ENCODE peak calls at places on chromosomes 6 and 20, in seven cellular contexts. I, Q, Y, U, M, A and T are unnamed samples.

GRCh38 chr20:57259179-57260021 is 7.0 kb downstream of the BMP7 start:
- DNase-seq in I (no peak), Q (no peak), Y (no peak), U (no peak), M (no peak), A (no peak), T (no peak)

GRCh38 chr6:10759884-10760329 is 12.3 kb downstream of the TMEM14B start:
- DNase-seq in I (peak; percentile 71), Q (no peak), Y (no peak), U (no peak), M (peak; percentile 61), A (no peak), T (no peak)

GRCh38 chr6:73308712-73309533 is 45.2 kb downstream of the DPPA5 start:
- DNase-seq in I (peak; percentile 35), Q (no peak), Y (no peak), U (no peak), M (peak; percentile 51), A (no peak), T (no peak)

GRCh38 chr6:93423542-93423941 is 4.2 kb upstream of the EPHA7 start:
- DNase-seq in I (peak; percentile 62), Q (no peak), Y (no peak), U (no peak), M (peak; percentile 70), A (no peak), T (peak; percentile 35)

GRCh38 chr6:6793388-6794250 is 205.1 kb downstream of the LY86 start:
- DNase-seq in I (no peak), Q (no peak), Y (no peak), U (no peak), M (peak; percentile 52), A (no peak), T (peak; percentile 30)

GRCh38 chr6:2213082-2213481 is 32.3 kb downstream of the GMDS start:
- DNase-seq in I (no peak), Q (no peak), Y (no peak), U (no peak), M (no peak), A (no peak), T (no peak)

GRCh38 chr6:34028691-34029360 is 117.1 kb downstream of the GRM4 start:
- DNase-seq in I (no peak), Q (no peak), Y (peak; percentile 37), U (no peak), M (no peak), A (no peak), T (no peak)

GRCh38 chr6:78863576-78863975 is 3.8 kb upstream of the IRAK1BP1 start:
- DNase-seq in I (no peak), Q (no peak), Y (no peak), U (no peak), M (no peak), A (no peak), T (no peak)

GRCh38 chr20:50584687-50585086 is 74.5 kb downstream of the PTPN1 start:
- DNase-seq in I (no peak), Q (no peak), Y (peak; percentile 1), U (no peak), M (no peak), A (no peak), T (no peak)

GRCh38 chr20:60068509-60068908 is 110.3 kb downstream of the CDH26 start:
- DNase-seq in I (no peak), Q (no peak), Y (no peak), U (no peak), M (no peak), A (no peak), T (no peak)

GRCh38 chr6:24321538-24322162 is 36.2 kb downstream of the DCDC2 start:
- DNase-seq in I (no peak), Q (no peak), Y (no peak), U (no peak), M (peak; percentile 6), A (no peak), T (no peak)

GRCh38 chr6:21198032-21198640 is 395.4 kb upstream of the SOX4 start:
- DNase-seq in I (no peak), Q (no peak), Y (no peak), U (no peak), M (no peak), A (no peak), T (no peak)

GRCh38 chr6:167757291-167757690 is 69.4 kb upstream of the AFDN start:
- DNase-seq in I (no peak), Q (no peak), Y (no peak), U (no peak), M (no peak), A (no peak), T (no peak)

GRCh38 chr20:43863821-43864544 is 50.7 kb upstream of the TOX2 start:
- DNase-seq in I (no peak), Q (no peak), Y (no peak), U (no peak), M (peak; percentile 43), A (no peak), T (no peak)

GRCh38 chr6:155115893-155116570 is 120.9 kb downstream of the TIAM2 start:
- DNase-seq in I (no peak), Q (no peak), Y (no peak), U (no peak), M (no peak), A (no peak), T (no peak)

GRCh38 chr6:155120034-155120433 is 124.9 kb downstream of the TIAM2 start:
- DNase-seq in I (no peak), Q (no peak), Y (no peak), U (no peak), M (no peak), A (no peak), T (no peak)

GRCh38 chr6:155116571-155116910 is 121.4 kb downstream of the TIAM2 start:
- DNase-seq in I (no peak), Q (no peak), Y (no peak), U (no peak), M (no peak), A (no peak), T (no peak)

GRCh38 chr6:155121699-155122098 is 126.6 kb downstream of the TIAM2 start:
- DNase-seq in I (no peak), Q (no peak), Y (no peak), U (no peak), M (no peak), A (no peak), T (no peak)

GRCh38 chr6:155117266-155117665 is 122.2 kb downstream of the TIAM2 start:
- DNase-seq in I (no peak), Q (no peak), Y (no peak), U (no peak), M (peak; percentile 63), A (no peak), T (no peak)
- H3K4me3 ChIP-seq in I (no peak overlapping the region), Q (no peak overlapping the region), Y (no peak overlapping the region), U (no peak overlapping the region), M (no peak overlapping the region), A (no peak overlapping the region), T (no peak overlapping the region)

GRCh38 chr20:53598140-53599038 is 4.8 kb upstream of the ZNF217 start:
- DNase-seq in I (no peak), Q (no peak), Y (no peak), U (peak; percentile 10), M (no peak), A (no peak), T (no peak)
- H3K4me3 ChIP-seq in I (no peak overlapping the region), Q (no peak overlapping the region), Y (no peak overlapping the region), U (no peak overlapping the region), M (no peak overlapping the region), A (no peak overlapping the region), T (no peak overlapping the region)

GRCh38 chr6:13767121-13767794 is 47.1 kb downstream of the MCUR1 start:
- DNase-seq in I (no peak), Q (no peak), Y (peak; percentile 71), U (peak; percentile 66), M (peak; percentile 54), A (no peak), T (no peak)
- H3K4me3 ChIP-seq in I (no peak overlapping the region), Q (no peak overlapping the region), Y (peak overlapping the region; percentile 70), U (peak overlapping the region; percentile 33), M (no peak overlapping the region), A (no peak overlapping the region), T (peak overlapping the region; percentile 9)

DNA sequence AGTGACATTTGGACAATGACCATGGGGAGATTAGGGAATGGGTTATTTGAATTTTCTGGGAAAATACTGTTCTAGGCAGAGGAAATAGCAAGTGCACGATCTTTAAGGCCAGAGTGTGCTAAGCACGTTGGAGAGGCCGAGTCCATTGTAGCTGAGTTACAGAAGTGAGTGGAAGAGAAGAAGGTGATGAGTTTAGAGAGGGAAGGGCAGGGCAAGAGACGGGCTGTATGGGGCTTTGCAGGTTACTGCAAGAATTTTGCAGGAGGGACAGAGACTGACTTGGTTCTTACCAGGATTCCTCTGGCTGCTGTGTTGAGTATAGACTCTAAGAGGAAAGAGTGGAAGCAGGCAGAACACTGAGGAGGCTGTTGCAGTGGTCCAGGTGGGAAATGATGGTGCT is 1.1 kb upstream of the NCOA3 start:
- DNase-seq in I (no peak), Q (no peak), Y (no peak), U (no peak), M (peak; percentile 4), A (no peak), T (no peak)
- H3K4me3 ChIP-seq in I (peak overlapping the region; percentile 67), Q (no peak overlapping the region), Y (no peak overlapping the region), U (no peak overlapping the region), M (no peak overlapping the region), A (peak overlapping the region; percentile 97), T (no peak overlapping the region)

GRCh38 chr20:63214514-63214913 is 1.4 kb downstream of the YTHDF1 start:
- DNase-seq in I (no peak), Q (no peak), Y (no peak), U (no peak), M (no peak), A (no peak), T (no peak)
- H3K4me3 ChIP-seq in I (peak overlapping the region; percentile 95), Q (no peak overlapping the region), Y (no peak overlapping the region), U (peak overlapping the region; percentile 98), M (no peak overlapping the region), A (peak overlapping the region; percentile 84), T (peak overlapping the region; percentile 84)

DNA sequence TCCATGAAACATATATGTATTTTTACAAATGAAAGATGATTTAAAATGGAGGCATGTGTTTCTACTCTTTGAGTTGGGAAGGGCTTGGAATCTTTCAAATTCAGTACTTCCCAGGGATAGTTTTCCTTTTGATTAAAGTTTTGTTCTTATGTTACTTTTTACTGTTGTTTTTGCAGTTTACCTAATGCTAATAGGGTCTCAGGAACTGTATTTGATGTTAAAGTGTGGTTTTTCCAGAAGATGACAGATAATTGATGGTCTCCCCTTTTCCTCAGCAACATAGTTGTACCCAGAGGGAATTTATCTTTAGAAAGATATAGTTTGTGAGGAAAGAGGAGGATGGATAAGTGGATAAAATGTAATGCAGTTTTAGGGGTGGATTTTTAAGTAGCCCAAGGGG is 42.1 kb downstream of the GNAS start:
- DNase-seq in I (no peak), Q (no peak), Y (no peak), U (no peak), M (no peak), A (no peak), T (no peak)
- H3K4me3 ChIP-seq in I (no peak overlapping the region), Q (no peak overlapping the region), Y (no peak overlapping the region), U (peak overlapping the region; percentile 4), M (no peak overlapping the region), A (peak overlapping the region; percentile 70), T (no peak overlapping the region)